ENCODE peak calls at places on chromosomes 3 and 15, in seven cellular contexts. Z is hepatocyte, E is endothelial cell of umbilical vein, Y is lung, F is WERI-Rb-1, K is Peyer's patch, M is H9. S is an unnamed sample.
A peak's percentile ranks its signal among the peaks of the same experiment; 100 is the strongest.

GRCh38 chr3:122730240-122730639 is 49.6 kb downstream of the PARP14 start:
- DNase-seq in E (no peak), F (peak; percentile 60), Z (no peak), K (no peak), M (peak; percentile 33), Y (no peak), S (no peak)

GRCh38 chr3:122786067-122786466 is 7.6 kb downstream of the HSPBAP1 start:
- DNase-seq in F (no peak), E (no peak), K (no peak), Y (no peak), M (no peak), Z (peak; percentile 46), S (no peak)

GRCh38 chr15:94671845-94672524 is 440.6 kb downstream of the MCTP2 start:
- DNase-seq in Y (no peak), M (peak; percentile 75), E (peak; percentile 94), Z (peak; percentile 70), F (no peak), K (no peak), S (no peak)

GRCh38 chr15:51367322-51367976 is 26.0 kb downstream of the GLDN start:
- DNase-seq in K (no peak), M (no peak), E (no peak), Y (no peak), F (peak; percentile 49), Z (peak; percentile 71), S (no peak)

GRCh38 chr15:71596672-71597071 is 213.7 kb upstream of the NR2E3 start:
- DNase-seq in Z (no peak), F (no peak), E (no peak), M (no peak), K (no peak), Y (no peak), S (no peak)

GRCh38 chr3:177528306-177529070 is 331.2 kb upstream of the TBL1XR1 start:
- DNase-seq in K (no peak), Y (no peak), F (no peak), M (no peak), Z (no peak), E (no peak), S (no peak)

GRCh38 chr15:101521563-101521962 is 32.1 kb upstream of the PCSK6 start:
- DNase-seq in Z (no peak), E (no peak), K (no peak), M (no peak), F (no peak), Y (no peak), S (no peak)

GRCh38 chr3:126439968-126440708 is 35.6 kb downstream of the ZXDC start:
- DNase-seq in E (no peak), M (peak; percentile 22), Y (no peak), K (no peak), Z (no peak), F (no peak), S (no peak)

GRCh38 chr15:39887211-39887610 is 32.9 kb downstream of the GPR176 start:
- DNase-seq in E (no peak), Y (no peak), F (no peak), M (peak; percentile 83), K (no peak), Z (no peak), S (no peak)

GRCh38 chr3:155078959-155079794 is 942 bp upstream of the MME start:
- DNase-seq in M (no peak), F (no peak), E (peak; percentile 32), K (no peak), Z (peak; percentile 48), Y (no peak), S (no peak)

GRCh38 chr15:101697488-101697887 is 26.8 kb downstream of the TARS3 start:
- DNase-seq in Z (no peak), K (no peak), Y (no peak), M (no peak), E (no peak), F (no peak), S (no peak)

GRCh38 chr3:162507397-162507796 is 1010.8 kb downstream of the OTOL1 start:
- DNase-seq in E (no peak), Z (no peak), F (no peak), K (no peak), M (no peak), Y (no peak), S (no peak)

GRCh38 chr3:59235221-59236012 is 185.6 kb upstream of the CFAP20DC start:
- DNase-seq in Z (no peak), K (no peak), Y (no peak), M (no peak), F (peak; percentile 30), E (no peak), S (no peak)

GRCh38 chr15:29127506-29128430 is 141.9 kb downstream of the NSMCE3 start:
- DNase-seq in K (no peak), Y (no peak), Z (no peak), M (no peak), F (no peak), E (no peak), S (no peak)

GRCh38 chr15:65208656-65209055 is 2.6 kb downstream of the CILP start:
- DNase-seq in Y (no peak), F (peak; percentile 55), Z (no peak), M (no peak), K (no peak), E (no peak), S (no peak)

GRCh38 chr3:172856766-172857742 is 106.5 kb downstream of the ECT2 start:
- DNase-seq in E (peak; percentile 88), F (no peak), K (peak; percentile 48), Z (peak; percentile 66), M (no peak), Y (no peak), S (no peak)

GRCh38 chr15:92914103-92914499 is 14.0 kb downstream of the CHD2 start:
- DNase-seq in M (no peak), F (no peak), E (no peak), Y (no peak), Z (no peak), K (no peak), S (no peak)
- H3K27ac ChIP-seq in M (no peak overlapping the region), F (no peak overlapping the region), E (no peak overlapping the region), Y (no peak overlapping the region), Z (peak overlapping the region; percentile 91), K (peak overlapping the region; percentile 79), S (peak overlapping the region; percentile 96)

DNA sequence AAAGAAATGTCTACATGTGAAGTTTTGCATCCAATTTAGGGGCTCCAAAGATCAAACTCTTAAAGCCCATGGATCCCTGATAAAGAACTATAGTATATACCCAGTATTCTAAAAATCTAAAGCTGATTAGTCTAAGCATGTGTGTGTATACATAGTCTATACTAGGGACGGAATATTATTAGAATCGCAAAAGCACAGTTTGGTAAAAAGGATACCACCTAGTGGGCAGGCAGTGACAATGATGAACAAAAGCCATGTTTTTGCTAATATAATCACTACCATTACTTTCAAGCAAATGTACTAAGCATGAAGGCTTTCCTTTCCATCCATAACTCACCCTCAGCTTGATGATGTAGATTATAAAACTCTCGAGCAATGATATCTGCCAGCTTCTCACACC is 16.5 kb downstream of the POLQ start:
- DNase-seq in Z (peak; percentile 30), F (no peak), K (no peak), E (peak; percentile 31), M (no peak), Y (no peak), S (no peak)
- TF ChIP-seq CTCF in Z (peak; percentile 59), F (peak; percentile 35), K (peak; percentile 44), E (peak; percentile 22), M (peak; percentile 50), Y (no peak), S (no peak)

GRCh38 chr15:63504247-63504978 is at the start of gene USP3:
- DNase-seq in Y (peak; percentile 94), Z (peak; percentile 97), K (peak; percentile 97), M (peak; percentile 94), F (peak; percentile 93), E (peak; percentile 96), S (peak; percentile 88)

GRCh38 chr15:63503739-63504246 is 600 bp upstream of the USP3 start:
- DNase-seq in E (peak; percentile 85), Y (peak; percentile 64), K (peak; percentile 92), M (peak; percentile 63), F (peak; percentile 61), Z (peak; percentile 90), S (peak; percentile 91)

GRCh38 chr15:63506537-63507035 is 2.2 kb downstream of the USP3 start:
- DNase-seq in Y (no peak), F (no peak), E (peak; percentile 42), Z (no peak), K (no peak), M (no peak), S (no peak)

GRCh38 chr15:63505842-63506222 is 1.4 kb downstream of the USP3 start:
- DNase-seq in M (no peak), K (no peak), Y (no peak), E (no peak), F (no peak), Z (no peak), S (no peak)

DNA sequence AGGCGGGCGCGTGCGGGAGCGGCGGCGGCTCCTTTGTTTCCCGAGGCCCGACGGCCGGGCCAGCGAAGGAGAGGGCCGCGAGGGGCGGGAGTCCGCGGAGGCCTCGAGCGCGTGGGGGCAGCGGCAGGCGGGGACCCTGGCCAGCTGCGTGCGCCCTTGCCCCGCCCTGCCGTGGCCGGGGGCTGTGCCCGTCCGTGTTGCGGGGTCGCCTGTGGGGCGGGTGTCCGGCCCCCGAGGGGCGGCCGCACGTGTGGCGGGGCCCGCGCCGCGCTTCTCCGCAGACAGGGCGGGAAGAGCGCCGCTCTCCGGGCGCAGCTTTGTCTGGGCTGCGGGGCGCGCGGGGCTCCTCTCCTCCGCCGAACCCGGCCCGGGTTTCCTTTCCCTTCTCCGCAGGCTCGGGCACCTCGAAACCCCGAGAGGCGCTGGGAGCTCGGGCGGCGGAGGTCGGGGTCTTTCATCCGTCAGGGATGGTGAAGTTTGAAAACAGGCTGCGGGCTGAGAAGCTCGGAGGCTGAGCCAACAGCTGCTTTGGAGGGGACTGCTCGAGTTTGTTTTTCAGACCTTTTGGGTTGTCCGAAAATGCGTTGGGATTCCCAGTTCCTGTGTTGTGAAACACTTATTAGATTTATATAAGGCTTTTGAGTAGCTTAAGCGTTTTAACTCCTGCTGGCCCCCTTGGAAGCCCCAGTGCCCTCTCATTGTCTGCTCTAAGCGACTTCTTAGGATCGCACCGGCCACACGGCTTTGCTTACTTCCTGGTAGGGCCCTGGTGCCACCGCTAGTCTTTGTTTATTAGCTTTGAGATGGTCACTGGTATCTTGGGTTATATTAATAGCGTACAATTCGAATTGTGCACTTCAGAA is 817 bp downstream of the USP3 start:
- DNase-seq in K (peak; percentile 90), Z (peak; percentile 76), F (peak; percentile 62), E (peak; percentile 75), Y (peak; percentile 60), M (peak; percentile 53), S (peak; percentile 38)
- H3K27me3 ChIP-seq in K (no peaks in the 10 kb centered on the region), Z (no peaks in the 10 kb centered on the region), F (no peaks in the 10 kb centered on the region), E (no peaks in the 10 kb centered on the region), Y (no peaks in the 10 kb centered on the region), M (peaks cover 46% of the 10 kb centered on the region), S (no peaks in the 10 kb centered on the region)

GRCh38 chr15:59662260-59662659 is 4.9 kb upstream of the GTF2A2 start:
- DNase-seq in Y (no peak), E (no peak), K (no peak), M (no peak), F (no peak), Z (no peak), S (no peak)

GRCh38 chr15:59654043-59654442 is 3.3 kb downstream of the GTF2A2 start:
- DNase-seq in K (no peak), E (no peak), Y (no peak), Z (no peak), M (no peak), F (no peak), S (no peak)

GRCh38 chr15:59659366-59659765 is 2.1 kb upstream of the GTF2A2 start:
- DNase-seq in M (no peak), E (no peak), Z (no peak), F (no peak), Y (no peak), K (no peak), S (no peak)

GRCh38 chr15:59656935-59657634 is at the start of gene GTF2A2:
- DNase-seq in Y (peak; percentile 95), E (peak; percentile 95), M (peak; percentile 97), Z (peak; percentile 97), F (peak; percentile 97), K (peak; percentile 98), S (peak; percentile 88)

GRCh38 chr15:59657635-59658125 is 365 bp upstream of the GTF2A2 start:
- DNase-seq in M (peak; percentile 34), F (no peak), E (no peak), Z (no peak), Y (no peak), K (peak; percentile 49), S (no peak)
- H3K27ac ChIP-seq in M (no peak overlapping the region), F (peak overlapping the region; percentile 85), E (no peak overlapping the region), Z (peak overlapping the region; percentile 39), Y (peak overlapping the region; percentile 33), K (peak overlapping the region; percentile 87), S (no peak overlapping the region)

S was measured in CD4-positive, alpha-beta T cell.